ENCODE peak calls at places on chromosome 7, in eight cellular contexts. One of them, this sample, is unnamed.

GRCh38 chr7:55187701-55188491 is 169.1 kb downstream of the EGFR start:
- DNase-seq in OCI-LY7: no peak
- DNase-seq in Caco-2: peak; percentile 62
- DNase-seq in sigmoid colon: peak; percentile 55
- DNase-seq in uterus: peak; percentile 51
- DNase-seq in Calu3: no peak
- DNase-seq in HCT116: no peak
- DNase-seq in tibial nerve: no peak
- DNase-seq in this sample: no peak

GRCh38 chr7:22972207-22972606 is 41.7 kb downstream of the HYCC1 start:
- DNase-seq in OCI-LY7: no peak
- DNase-seq in Caco-2: no peak
- DNase-seq in sigmoid colon: no peak
- DNase-seq in uterus: no peak
- DNase-seq in Calu3: no peak
- DNase-seq in HCT116: no peak
- DNase-seq in tibial nerve: no peak
- DNase-seq in this sample: no peak

GRCh38 chr7:90111-91063 is 102.0 kb upstream of the FAM20C start:
- DNase-seq in OCI-LY7: no peak
- DNase-seq in Caco-2: no peak
- DNase-seq in sigmoid colon: peak; percentile 65
- DNase-seq in uterus: peak; percentile 31
- DNase-seq in Calu3: no peak
- DNase-seq in HCT116: no peak
- DNase-seq in tibial nerve: no peak
- DNase-seq in this sample: no peak

GRCh38 chr7:7858559-7858958 is 110.0 kb upstream of the GLCCI1 start:
- DNase-seq in OCI-LY7: no peak
- DNase-seq in Caco-2: no peak
- DNase-seq in sigmoid colon: no peak
- DNase-seq in uterus: no peak
- DNase-seq in Calu3: no peak
- DNase-seq in HCT116: no peak
- DNase-seq in tibial nerve: no peak
- DNase-seq in this sample: no peak

GRCh38 chr7:35584990-35585389 is 109.9 kb downstream of the HERPUD2 start:
- DNase-seq in OCI-LY7: no peak
- DNase-seq in Caco-2: no peak
- DNase-seq in sigmoid colon: no peak
- DNase-seq in uterus: no peak
- DNase-seq in Calu3: no peak
- DNase-seq in HCT116: no peak
- DNase-seq in tibial nerve: no peak
- DNase-seq in this sample: no peak

GRCh38 chr7:71752171-71752935 is 620.4 kb downstream of the GALNT17 start:
- DNase-seq in OCI-LY7: no peak
- DNase-seq in Caco-2: peak; percentile 34
- DNase-seq in sigmoid colon: no peak
- DNase-seq in uterus: no peak
- DNase-seq in Calu3: peak; percentile 68
- DNase-seq in HCT116: no peak
- DNase-seq in tibial nerve: no peak
- DNase-seq in this sample: peak; percentile 84

GRCh38 chr7:76318488-76319353 is 16.2 kb downstream of the HSPB1 start:
- DNase-seq in OCI-LY7: peak; percentile 73
- DNase-seq in Caco-2: peak; percentile 78
- DNase-seq in sigmoid colon: peak; percentile 91
- DNase-seq in uterus: peak; percentile 76
- DNase-seq in Calu3: peak; percentile 62
- DNase-seq in HCT116: no peak
- DNase-seq in tibial nerve: peak; percentile 86
- DNase-seq in this sample: peak; percentile 84

GRCh38 chr7:141455686-141456085 is 95.5 kb upstream of the AGK start:
- DNase-seq in OCI-LY7: no peak
- DNase-seq in Caco-2: no peak
- DNase-seq in sigmoid colon: no peak
- DNase-seq in uterus: no peak
- DNase-seq in Calu3: no peak
- DNase-seq in HCT116: no peak
- DNase-seq in tibial nerve: no peak
- DNase-seq in this sample: no peak

GRCh38 chr7:28272461-28272877 is 91.9 kb upstream of the JAZF1 start:
- DNase-seq in OCI-LY7: peak; percentile 47
- DNase-seq in Caco-2: peak; percentile 48
- DNase-seq in sigmoid colon: peak; percentile 70
- DNase-seq in uterus: peak; percentile 51
- DNase-seq in Calu3: peak; percentile 24
- DNase-seq in HCT116: peak; percentile 24
- DNase-seq in tibial nerve: peak; percentile 48
- DNase-seq in this sample: peak; percentile 33

GRCh38 chr7:489876-490275 is 29.8 kb downstream of the PDGFA start:
- DNase-seq in OCI-LY7: no peak
- DNase-seq in Caco-2: no peak
- DNase-seq in sigmoid colon: no peak
- DNase-seq in uterus: no peak
- DNase-seq in Calu3: no peak
- DNase-seq in HCT116: no peak
- DNase-seq in tibial nerve: no peak
- DNase-seq in this sample: no peak

GRCh38 chr7:46156039-46156438 is 235.0 kb upstream of the IGFBP3 start:
- DNase-seq in OCI-LY7: no peak
- DNase-seq in Caco-2: no peak
- DNase-seq in sigmoid colon: no peak
- DNase-seq in uterus: no peak
- DNase-seq in Calu3: no peak
- DNase-seq in HCT116: no peak
- DNase-seq in tibial nerve: no peak
- DNase-seq in this sample: no peak

GRCh38 chr7:76191783-76192240 is 9.9 kb upstream of the SRRM3 start:
- DNase-seq in OCI-LY7: peak; percentile 24
- DNase-seq in Caco-2: peak; percentile 44
- DNase-seq in sigmoid colon: no peak
- DNase-seq in uterus: no peak
- DNase-seq in Calu3: peak; percentile 24
- DNase-seq in HCT116: peak; percentile 43
- DNase-seq in tibial nerve: no peak
- DNase-seq in this sample: no peak

GRCh38 chr7:153381275-153382119 is 621.9 kb downstream of the ACTR3B start:
- DNase-seq in OCI-LY7: peak; percentile 36
- DNase-seq in Caco-2: peak; percentile 17
- DNase-seq in sigmoid colon: peak; percentile 77
- DNase-seq in uterus: peak; percentile 60
- DNase-seq in Calu3: no peak
- DNase-seq in HCT116: no peak
- DNase-seq in tibial nerve: peak; percentile 19
- DNase-seq in this sample: peak; percentile 40

GRCh38 chr7:75048435-75049379 is 24.9 kb downstream of the RCC1L start:
- DNase-seq in OCI-LY7: no peak
- DNase-seq in Caco-2: no peak
- DNase-seq in sigmoid colon: no peak
- DNase-seq in uterus: no peak
- DNase-seq in Calu3: no peak
- DNase-seq in HCT116: no peak
- DNase-seq in tibial nerve: no peak
- DNase-seq in this sample: no peak

GRCh38 chr7:3897430-3898385 is 596.7 kb downstream of the SDK1 start:
- DNase-seq in OCI-LY7: peak; percentile 53
- DNase-seq in Caco-2: peak; percentile 47
- DNase-seq in sigmoid colon: no peak
- DNase-seq in uterus: no peak
- DNase-seq in Calu3: peak; percentile 63
- DNase-seq in HCT116: peak; percentile 29
- DNase-seq in tibial nerve: peak; percentile 35
- DNase-seq in this sample: peak; percentile 44

GRCh38 chr7:93620057-93620456 is 45.5 kb upstream of the CALCR start:
- DNase-seq in OCI-LY7: no peak
- DNase-seq in Caco-2: no peak
- DNase-seq in sigmoid colon: no peak
- DNase-seq in uterus: no peak
- DNase-seq in Calu3: no peak
- DNase-seq in HCT116: no peak
- DNase-seq in tibial nerve: no peak
- DNase-seq in this sample: no peak

GRCh38 chr7:1560620-1561031 is 4.6 kb upstream of the TMEM184A start:
- DNase-seq in OCI-LY7: no peak
- DNase-seq in Caco-2: no peak
- DNase-seq in sigmoid colon: no peak
- DNase-seq in uterus: no peak
- DNase-seq in Calu3: no peak
- DNase-seq in HCT116: no peak
- DNase-seq in tibial nerve: no peak
- DNase-seq in this sample: no peak

GRCh38 chr7:23533160-23533559 is 1.4 kb upstream of the TRA2A start:
- DNase-seq in OCI-LY7: no peak
- DNase-seq in Caco-2: no peak
- DNase-seq in sigmoid colon: no peak
- DNase-seq in uterus: no peak
- DNase-seq in Calu3: no peak
- DNase-seq in HCT116: no peak
- DNase-seq in tibial nerve: no peak
- DNase-seq in this sample: no peak

GRCh38 chr7:99928188-99928587 is 1.2 kb downstream of the GJC3 start:
- DNase-seq in OCI-LY7: no peak
- DNase-seq in Caco-2: no peak
- DNase-seq in sigmoid colon: no peak
- DNase-seq in uterus: no peak
- DNase-seq in Calu3: no peak
- DNase-seq in HCT116: no peak
- DNase-seq in tibial nerve: no peak
- DNase-seq in this sample: no peak

GRCh38 chr7:9149499-9150082 is 716.2 kb downstream of the NXPH1 start:
- DNase-seq in OCI-LY7: no peak
- DNase-seq in Caco-2: no peak
- DNase-seq in sigmoid colon: no peak
- DNase-seq in uterus: no peak
- DNase-seq in Calu3: no peak
- DNase-seq in HCT116: no peak
- DNase-seq in tibial nerve: no peak
- DNase-seq in this sample: no peak

GRCh38 chr7:106057962-106058901 is 53.9 kb downstream of the SYPL1 start:
- DNase-seq in OCI-LY7: peak; percentile 98
- DNase-seq in Caco-2: no peak
- DNase-seq in sigmoid colon: peak; percentile 95
- DNase-seq in uterus: no peak
- DNase-seq in Calu3: peak; percentile 69
- DNase-seq in HCT116: no peak
- DNase-seq in tibial nerve: no peak
- DNase-seq in this sample: peak; percentile 82

GRCh38 chr7:98346515-98347069 is 54.3 kb downstream of the BAIAP2L1 start:
- DNase-seq in OCI-LY7: no peak
- DNase-seq in Caco-2: no peak
- DNase-seq in sigmoid colon: no peak
- DNase-seq in uterus: no peak
- DNase-seq in Calu3: no peak
- DNase-seq in HCT116: no peak
- DNase-seq in tibial nerve: no peak
- DNase-seq in this sample: no peak
- TF ChIP-seq CTCF in OCI-LY7: no peak
- TF ChIP-seq CTCF in Caco-2: no peak
- TF ChIP-seq CTCF in sigmoid colon: no peak
- TF ChIP-seq CTCF in uterus: no peak
- TF ChIP-seq CTCF in Calu3: no peak
- TF ChIP-seq CTCF in HCT116: no peak
- TF ChIP-seq CTCF in tibial nerve: no peak
- TF ChIP-seq CTCF in this sample: no peak

GRCh38 chr7:38292442-38292841 is 19.0 kb upstream of the TARP start:
- DNase-seq in OCI-LY7: no peak
- DNase-seq in Caco-2: no peak
- DNase-seq in sigmoid colon: no peak
- DNase-seq in uterus: no peak
- DNase-seq in Calu3: no peak
- DNase-seq in HCT116: no peak
- DNase-seq in tibial nerve: no peak
- DNase-seq in this sample: no peak

GRCh38 chr7:38294926-38295325 is 21.5 kb upstream of the TARP start:
- DNase-seq in OCI-LY7: no peak
- DNase-seq in Caco-2: no peak
- DNase-seq in sigmoid colon: no peak
- DNase-seq in uterus: no peak
- DNase-seq in Calu3: no peak
- DNase-seq in HCT116: no peak
- DNase-seq in tibial nerve: no peak
- DNase-seq in this sample: no peak

GRCh38 chr7:38296059-38296857 is 22.8 kb upstream of the TARP start:
- DNase-seq in OCI-LY7: peak; percentile 29
- DNase-seq in Caco-2: no peak
- DNase-seq in sigmoid colon: no peak
- DNase-seq in uterus: no peak
- DNase-seq in Calu3: no peak
- DNase-seq in HCT116: no peak
- DNase-seq in tibial nerve: no peak
- DNase-seq in this sample: no peak

GRCh38 chr7:38291650-38292049 is 18.2 kb upstream of the TARP start:
- DNase-seq in OCI-LY7: no peak
- DNase-seq in Caco-2: no peak
- DNase-seq in sigmoid colon: no peak
- DNase-seq in uterus: no peak
- DNase-seq in Calu3: no peak
- DNase-seq in HCT116: no peak
- DNase-seq in tibial nerve: no peak
- DNase-seq in this sample: no peak

GRCh38 chr7:38291117-38291647 is 17.7 kb upstream of the TARP start:
- DNase-seq in OCI-LY7: peak; percentile 8
- DNase-seq in Caco-2: no peak
- DNase-seq in sigmoid colon: no peak
- DNase-seq in uterus: no peak
- DNase-seq in Calu3: no peak
- DNase-seq in HCT116: no peak
- DNase-seq in tibial nerve: no peak
- DNase-seq in this sample: no peak
- TF ChIP-seq CTCF in OCI-LY7: peak; percentile 59
- TF ChIP-seq CTCF in Caco-2: no peak
- TF ChIP-seq CTCF in sigmoid colon: no peak
- TF ChIP-seq CTCF in uterus: no peak
- TF ChIP-seq CTCF in Calu3: no peak
- TF ChIP-seq CTCF in HCT116: no peak
- TF ChIP-seq CTCF in tibial nerve: no peak
- TF ChIP-seq CTCF in this sample: no peak

DNA sequence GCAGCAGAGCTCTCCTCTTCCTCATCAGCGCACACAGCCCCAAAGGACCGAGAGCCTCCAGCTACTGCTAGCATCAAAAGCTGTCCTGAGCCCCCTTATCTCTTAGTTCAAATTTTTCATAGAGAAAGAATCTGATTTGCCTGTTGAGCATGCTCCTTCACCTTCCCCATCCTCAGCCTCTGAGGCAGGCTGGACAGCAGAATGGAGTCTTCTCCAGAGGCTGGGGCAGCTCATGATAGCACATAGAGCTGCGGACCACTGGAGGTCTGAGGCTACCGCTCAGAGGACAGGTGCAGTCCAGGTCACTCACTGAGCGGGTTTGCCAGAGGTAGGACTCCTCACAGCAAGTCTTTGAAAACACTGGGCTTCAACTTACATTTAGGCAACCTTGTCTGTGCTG is 72.8 kb upstream of the GRB10 start:
- DNase-seq in OCI-LY7: no peak
- DNase-seq in Caco-2: no peak
- DNase-seq in sigmoid colon: no peak
- DNase-seq in uterus: no peak
- DNase-seq in Calu3: no peak
- DNase-seq in HCT116: no peak
- DNase-seq in tibial nerve: no peak
- DNase-seq in this sample: no peak
- TF ChIP-seq CTCF in OCI-LY7: no peak
- TF ChIP-seq CTCF in Caco-2: no peak
- TF ChIP-seq CTCF in sigmoid colon: no peak
- TF ChIP-seq CTCF in uterus: no peak
- TF ChIP-seq CTCF in Calu3: no peak
- TF ChIP-seq CTCF in HCT116: no peak
- TF ChIP-seq CTCF in tibial nerve: no peak
- TF ChIP-seq CTCF in this sample: no peak

GRCh38 chr7:74023037-74023436 is 4.9 kb upstream of the ELN start:
- DNase-seq in OCI-LY7: no peak
- DNase-seq in Caco-2: peak; percentile 42
- DNase-seq in sigmoid colon: peak; percentile 83
- DNase-seq in uterus: peak; percentile 71
- DNase-seq in Calu3: peak; percentile 48
- DNase-seq in HCT116: no peak
- DNase-seq in tibial nerve: peak; percentile 76
- DNase-seq in this sample: no peak
- TF ChIP-seq CTCF in OCI-LY7: no peak
- TF ChIP-seq CTCF in Caco-2: no peak
- TF ChIP-seq CTCF in sigmoid colon: no peak
- TF ChIP-seq CTCF in uterus: no peak
- TF ChIP-seq CTCF in Calu3: no peak
- TF ChIP-seq CTCF in HCT116: no peak
- TF ChIP-seq CTCF in tibial nerve: no peak
- TF ChIP-seq CTCF in this sample: no peak